ENCODE peak calls at places on chromosomes 5 and 9, in nine cellular contexts. S is stimulated activated CD4-positive, alpha-beta T cell treated with anti-CD3 and anti-CD28 coated beads, Interleukin-1b, Interleukin-23, amount 100 ng/mL, for 24 hours; K is iris pigment epithelial cell; F is fibroblast of the aortic adventitia; H is ureter; M is mesendoderm; O is KBM-7; R is activated T-helper 1 cell treated with Interleukin-2 at 50 U/mL for 16 hours; J is fibroblast of lung. U is an unnamed sample.

GRCh38 chr5:57174128-57174849 is 430 bp downstream of the GPBP1 start:
- DNase-seq in F (peak), M (peak), S (no peak), R (no peak), K (peak), H (no peak), O (peak), J (peak), U (no peak)

GRCh38 chr5:144219869-144220268 is 49.2 kb downstream of the KCTD16 start:
- DNase-seq in H (no peak), R (no peak), K (no peak), M (no peak), J (no peak), S (no peak), O (no peak), F (no peak), U (no peak)

GRCh38 chr5:43753069-43753468 is 150.1 kb downstream of the NNT start:
- DNase-seq in R (no peak), M (no peak), O (peak), H (no peak), S (no peak), F (no peak), K (no peak), J (no peak), U (no peak)

GRCh38 chr5:23164971-23165370 is 311.8 kb upstream of the CDH12 start:
- DNase-seq in H (no peak), O (no peak), F (no peak), K (no peak), J (no peak), S (no peak), R (no peak), M (peak), U (no peak)

GRCh38 chr5:68295772-68296171 is 80.2 kb downstream of the PIK3R1 start:
- DNase-seq in S (no peak), R (no peak), K (no peak), F (no peak), H (no peak), M (no peak), O (no peak), J (no peak), U (no peak)

GRCh38 chr5:74034738-74035137 is 408.7 kb downstream of the ARHGEF28 start:
- DNase-seq in K (peak), M (no peak), J (peak), R (no peak), H (no peak), F (peak), S (no peak), O (no peak), U (no peak)

GRCh38 chr9:135664266-135664665 is 1.2 kb downstream of the LCN9 start:
- DNase-seq in H (no peak), R (no peak), O (no peak), F (no peak), J (no peak), M (no peak), S (no peak), K (no peak), U (no peak)

GRCh38 chr5:93632327-93632726 is 49.3 kb downstream of the NR2F1 start:
- DNase-seq in F (no peak), H (no peak), M (no peak), O (no peak), K (peak), R (no peak), S (no peak), J (no peak), U (no peak)

GRCh38 chr5:96714951-96715451 is 52.8 kb downstream of the CAST start:
- DNase-seq in K (peak), M (peak), O (peak), R (no peak), J (peak), H (peak), S (no peak), F (peak), U (no peak)

GRCh38 chr9:129697111-129697955 is 31.9 kb downstream of the PRRX2 start:
- DNase-seq in S (no peak), R (no peak), J (peak), K (peak), O (peak), M (peak), H (peak), F (peak), U (peak)

GRCh38 chr5:150085950-150086715 is at the start of gene CSF1R:
- DNase-seq in R (no peak), J (no peak), O (peak), K (no peak), H (peak), M (no peak), S (no peak), F (no peak), U (no peak)

GRCh38 chr5:173671121-173671949 is 54.9 kb upstream of the BOD1 start:
- DNase-seq in O (no peak), F (peak), S (no peak), R (no peak), H (peak), M (peak), K (peak), J (peak), U (no peak)

GRCh38 chr9:118558891-118559290 is 810.3 kb downstream of the BRINP1 start:
- DNase-seq in S (no peak), K (no peak), J (no peak), O (no peak), R (no peak), F (no peak), M (no peak), H (no peak), U (no peak)

GRCh38 chr5:76372320-76373054 is 30.6 kb upstream of the IQGAP2 start:
- DNase-seq in H (no peak), R (no peak), K (peak), O (no peak), S (no peak), M (peak), J (peak), F (peak), U (no peak)

GRCh38 chr9:16515207-16515606 is 355.3 kb downstream of the BNC2 start:
- DNase-seq in J (peak), S (no peak), K (no peak), F (no peak), H (no peak), M (peak), O (no peak), R (no peak), U (no peak)

GRCh38 chr9:86676426-86676825 is 270.9 kb downstream of the GAS1 start:
- DNase-seq in F (no peak), H (no peak), S (no peak), J (no peak), K (no peak), O (no peak), M (peak), R (no peak), U (no peak)

GRCh38 chr9:137217276-137218211 is 4.5 kb downstream of the RNF208 start:
- DNase-seq in R (no peak), S (no peak), J (no peak), K (no peak), O (no peak), F (peak), M (peak), H (peak), U (peak)

GRCh38 chr9:14768561-14769234 is 46.2 kb upstream of the CER1 start:
- DNase-seq in F (peak), O (peak), M (peak), R (no peak), S (peak), H (no peak), K (peak), J (peak), U (no peak)

GRCh38 chr9:91711755-91712591 is 238.1 kb downstream of the ROR2 start:
- DNase-seq in H (peak), M (no peak), O (peak), S (no peak), K (peak), R (no peak), J (peak), F (no peak), U (no peak)

GRCh38 chr5:10334830-10335229 is 18.7 kb upstream of the MARCHF6 start:
- DNase-seq in R (no peak), H (no peak), M (no peak), F (no peak), O (no peak), K (no peak), S (no peak), J (no peak), U (no peak)

GRCh38 chr5:169300468-169301385 is at the start of gene SLIT3:
- DNase-seq in F (peak), O (no peak), H (peak), S (no peak), K (peak), M (peak), R (no peak), J (peak), U (peak)

GRCh38 chr9:113220467-113221002 is 542 bp downstream of the FKBP15 start:
- DNase-seq in R (no peak), K (no peak), J (no peak), M (no peak), F (no peak), O (peak), S (no peak), H (no peak), U (no peak)

GRCh38 chr9:99109522-99109921 is 4.6 kb downstream of the TGFBR1 start:
- DNase-seq in R (no peak), M (no peak), S (no peak), H (no peak), K (peak), O (peak), J (peak), F (peak), U (no peak)

GRCh38 chr5:8840237-8840636 is 705.6 kb downstream of the SEMA5A start:
- DNase-seq in J (no peak), S (no peak), F (no peak), K (no peak), M (peak), H (no peak), O (no peak), R (no peak), U (no peak)

GRCh38 chr9:136625101-136626065 is 37.3 kb upstream of the EGFL7 start:
- DNase-seq in M (peak), J (peak), H (peak), O (peak), S (no peak), F (peak), R (no peak), K (peak), U (no peak)

GRCh38 chr9:128712451-128713410 is 10.4 kb downstream of the PKN3 start:
- DNase-seq in J (no peak), H (no peak), S (no peak), F (no peak), K (no peak), M (no peak), R (no peak), O (no peak), U (no peak)

GRCh38 chr5:81241961-81242648 is 9.0 kb downstream of the CKMT2 start:
- DNase-seq in F (no peak), M (no peak), H (no peak), J (no peak), K (no peak), O (no peak), R (no peak), S (no peak), U (no peak)

GRCh38 chr5:31047621-31048020 is 145.9 kb upstream of the CDH6 start:
- DNase-seq in F (peak), J (no peak), O (no peak), S (no peak), H (no peak), R (no peak), M (no peak), K (peak), U (no peak)

GRCh38 chr9:126496781-126497667 is 116.7 kb upstream of the LMX1B start:
- DNase-seq in S (no peak), M (no peak), K (no peak), J (no peak), F (no peak), H (no peak), O (no peak), R (no peak), U (no peak)

GRCh38 chr9:94826644-94827410 is 100.3 kb downstream of the AOPEP start:
- DNase-seq in J (peak), K (no peak), S (no peak), O (no peak), M (no peak), R (no peak), F (no peak), H (no peak), U (no peak)

GRCh38 chr5:56494300-56494704 is 261.2 kb upstream of the ANKRD55 start:
- DNase-seq in O (peak), K (no peak), M (no peak), F (no peak), R (no peak), S (no peak), H (no peak), J (no peak), U (no peak)

GRCh38 chr5:124477577-124477976 is 268.9 kb downstream of the ZNF608 start:
- DNase-seq in K (no peak), R (no peak), M (no peak), J (no peak), O (no peak), H (no peak), S (no peak), F (no peak), U (no peak)

GRCh38 chr5:173631478-173631877 is 15.0 kb upstream of the BOD1 start:
- DNase-seq in S (no peak), R (no peak), F (no peak), J (no peak), K (no peak), O (no peak), H (no peak), M (no peak), U (no peak)

GRCh38 chr9:93599571-93600403 is 23.4 kb downstream of the PHF2 start:
- DNase-seq in K (no peak), M (no peak), O (no peak), S (no peak), R (no peak), H (no peak), J (no peak), F (no peak), U (no peak)

GRCh38 chr9:128438343-128439109 is 17.3 kb upstream of the ODF2 start:
- DNase-seq in H (peak), O (peak), S (peak), K (peak), F (peak), R (peak), J (peak), M (peak), U (peak)

GRCh38 chr5:150349681-150350275 is 7.7 kb upstream of the TCOF1 start:
- DNase-seq in M (no peak), O (no peak), F (no peak), H (no peak), R (no peak), S (no peak), J (no peak), K (no peak), U (no peak)

GRCh38 chr9:125932012-125932411 is 184.8 kb downstream of the PBX3 start:
- DNase-seq in O (no peak), K (peak), J (peak), R (no peak), H (peak), M (peak), F (peak), S (no peak), U (no peak)

U was measured in omental fat pad.